ENCODE peak calls at places on chromosomes 5 and 9, in seven cellular contexts. Q, H, C, M, O, G and J are unnamed samples.

GRCh38 chr5:68251386-68251785 is 35.8 kb downstream of the PIK3R1 start:
- DNase-seq in Q (no peak), O (peak; percentile 31), C (no peak), M (no peak), G (no peak), H (no peak), J (peak; percentile 62)

GRCh38 chr5:57383093-57383861 is 99.3 kb downstream of the ACTBL2 start:
- DNase-seq in C (peak; percentile 85), Q (no peak), G (peak; percentile 92), O (peak; percentile 99), M (peak; percentile 47), H (no peak), J (no peak)

GRCh38 chr5:66967102-66967501 is 229.5 kb downstream of the CD180 start:
- DNase-seq in G (no peak), Q (no peak), O (peak; percentile 86), H (no peak), M (no peak), C (no peak), J (no peak)

GRCh38 chr9:109916316-109916715 is 136.3 kb downstream of the PALM2AKAP2 start:
- DNase-seq in Q (no peak), O (no peak), H (no peak), M (no peak), G (no peak), C (no peak), J (no peak)

GRCh38 chr5:180271205-180271604 is 20.7 kb downstream of the MAPK9 start:
- DNase-seq in H (no peak), C (no peak), G (no peak), Q (no peak), M (no peak), O (no peak), J (no peak)

GRCh38 chr9:2241461-2241874 is 226.3 kb downstream of the SMARCA2 start:
- DNase-seq in H (peak; percentile 63), M (peak; percentile 37), C (peak; percentile 78), Q (peak; percentile 79), G (no peak), O (peak; percentile 86), J (no peak)

GRCh38 chr5:54538156-54538555 is 20.6 kb downstream of the SNX18 start:
- DNase-seq in G (no peak), Q (no peak), M (no peak), C (no peak), H (no peak), O (no peak), J (no peak)

GRCh38 chr9:132243156-132244074 is 81.6 kb downstream of the NTNG2 start:
- DNase-seq in M (peak; percentile 55), G (no peak), O (peak; percentile 13), C (no peak), Q (no peak), H (no peak), J (no peak)

GRCh38 chr5:40356248-40356647 is 323.5 kb upstream of the PTGER4 start:
- DNase-seq in H (no peak), Q (no peak), G (no peak), O (no peak), C (no peak), M (no peak), J (no peak)

GRCh38 chr5:35138232-35138631 is 90.5 kb upstream of the AGXT2 start:
- DNase-seq in G (no peak), H (no peak), M (no peak), O (peak; percentile 57), C (no peak), Q (no peak), J (no peak)

GRCh38 chr5:139415869-139416268 is 12.0 kb upstream of the SPATA24 start:
- DNase-seq in G (no peak), M (no peak), H (no peak), C (no peak), Q (no peak), O (no peak), J (no peak)

GRCh38 chr5:119323630-119324000 is 32.2 kb upstream of the TNFAIP8 start:
- DNase-seq in G (no peak), M (no peak), O (peak; percentile 61), Q (no peak), C (peak; percentile 40), H (no peak), J (no peak)

GRCh38 chr5:96079075-96079474 is 117.4 kb upstream of the ELL2 start:
- DNase-seq in O (peak; percentile 97), C (peak; percentile 76), H (no peak), G (peak; percentile 83), Q (no peak), M (no peak), J (no peak)

GRCh38 chr9:115673599-115673998 is 480.0 kb upstream of the PAPPA start:
- DNase-seq in C (peak; percentile 39), G (no peak), M (no peak), Q (no peak), O (peak; percentile 75), H (no peak), J (no peak)

DNA sequence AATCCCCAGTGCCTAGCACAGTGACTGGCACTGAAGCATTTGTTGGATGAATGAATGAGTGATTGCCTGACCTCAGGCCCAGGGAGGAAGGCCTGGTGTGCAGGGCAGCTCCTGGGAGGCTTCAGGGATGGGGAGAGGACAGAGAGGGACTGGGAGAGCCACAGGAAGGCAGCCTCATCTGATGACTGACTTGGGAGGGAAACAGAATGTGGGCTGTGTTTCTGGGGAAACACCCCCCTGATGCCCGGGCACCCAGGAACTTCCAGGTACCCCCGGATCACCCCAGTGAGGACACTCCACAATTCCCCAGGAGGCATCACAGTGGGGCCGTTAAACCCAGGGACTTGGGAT is 133.6 kb downstream of the C9orf50 start:
- DNase-seq in Q (no peak), G (no peak), M (no peak), C (peak; percentile 59), O (no peak), H (peak; percentile 35), J (no peak)
- TF ChIP-seq CTCF in Q (no peak), G (no peak), M (no peak), C (no peak), O (no peak), H (no peak), J (no peak)

DNA sequence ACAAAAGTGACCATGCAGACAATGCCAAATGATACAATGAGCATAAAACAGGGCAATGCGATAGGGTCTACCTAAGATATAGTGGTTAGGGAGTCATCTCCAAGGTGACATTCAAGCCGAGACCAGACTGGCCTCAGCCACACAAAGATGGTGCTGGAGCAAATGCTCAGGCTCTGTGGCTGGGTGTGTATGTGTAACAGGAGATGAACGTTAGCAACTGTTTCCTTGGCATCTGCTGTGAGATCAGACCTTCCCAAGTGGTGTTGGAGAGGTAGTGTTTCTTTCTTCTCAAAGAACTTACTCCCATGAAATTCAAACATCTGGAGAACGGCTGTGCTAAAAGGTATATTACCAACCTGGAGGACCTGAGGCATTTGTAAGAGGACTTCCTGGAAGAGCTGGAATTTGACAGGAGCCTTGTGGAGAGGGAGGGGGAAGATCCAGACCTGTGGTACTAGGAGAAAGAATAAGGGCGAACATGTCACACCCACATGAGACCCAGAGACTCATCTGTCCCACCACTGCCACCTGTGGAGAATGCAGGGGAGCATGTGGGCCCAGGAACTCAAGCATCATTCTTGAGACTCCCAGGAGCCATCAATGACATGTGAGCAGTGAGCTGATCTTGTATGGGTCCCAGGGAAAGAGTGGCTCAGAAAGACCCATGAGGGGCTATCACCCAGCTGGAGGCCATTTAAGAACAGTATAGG is 21.4 kb upstream of the ANXA6 start:
- DNase-seq in O (no peak), Q (no peak), G (no peak), H (no peak), M (no peak), C (no peak), J (no peak)
- TF ChIP-seq POLR2A in O (no peak), Q (no peak), G (no peak), H (no peak), M (no peak), C (no peak), J (no peak)

GRCh38 chr5:60959156-60959555 is 14.2 kb downstream of the NDUFAF2 start:
- DNase-seq in M (no peak), G (peak; percentile 21), H (no peak), C (peak; percentile 21), Q (no peak), O (peak; percentile 40), J (no peak)
- TF ChIP-seq CTCF in M (peak; percentile 49), G (peak; percentile 24), H (no peak), C (peak; percentile 41), Q (peak; percentile 32), O (peak; percentile 50), J (no peak)

GRCh38 chr5:147388171-147388977 is 121.5 kb downstream of the DPYSL3 start:
- DNase-seq in G (no peak), H (no peak), Q (no peak), O (no peak), M (no peak), C (no peak), J (no peak)
- TF ChIP-seq POLR2A in G (no peak), H (no peak), Q (no peak), O (no peak), M (no peak), C (no peak), J (no peak)

GRCh38 chr5:114360816-114361723 is 800 bp upstream of the KCNN2 start:
- DNase-seq in O (peak; percentile 35), G (no peak), H (peak; percentile 26), Q (peak; percentile 74), C (peak; percentile 2), M (peak; percentile 70), J (peak; percentile 85)

GRCh38 chr5:114360362-114360761 is 1.5 kb upstream of the KCNN2 start:
- DNase-seq in M (no peak), C (no peak), Q (no peak), H (no peak), O (no peak), G (no peak), J (no peak)

GRCh38 chr5:114361724-114362196 is at the start of gene KCNN2:
- DNase-seq in H (peak; percentile 73), Q (peak; percentile 85), M (peak; percentile 95), C (peak; percentile 70), G (no peak), O (peak; percentile 92), J (peak; percentile 86)

GRCh38 chr5:114355086-114355830 is 6.6 kb upstream of the KCNN2 start:
- DNase-seq in H (no peak), G (no peak), C (no peak), Q (no peak), O (no peak), M (no peak), J (no peak)

DNA sequence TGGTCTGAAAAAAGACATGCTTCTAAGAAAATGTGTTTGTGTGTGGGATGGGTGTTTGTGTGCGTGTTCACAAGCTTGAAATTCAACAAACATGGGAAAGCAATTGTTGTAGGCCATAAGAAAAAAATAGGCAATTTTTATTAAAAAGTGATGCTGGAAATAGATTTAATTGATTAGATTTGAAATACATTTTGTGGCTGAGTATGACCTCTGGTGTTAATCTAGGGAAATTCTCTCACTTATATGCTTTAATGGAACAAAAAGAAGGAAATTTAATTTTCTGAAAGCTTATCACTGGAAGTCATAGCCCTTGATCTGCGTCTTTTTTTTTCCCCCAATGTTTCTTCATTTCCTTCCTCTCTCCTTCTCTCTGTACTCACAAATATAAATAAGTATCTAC is 3.5 kb upstream of the KCNN2 start:
- DNase-seq in G (no peak), Q (no peak), H (no peak), O (peak; percentile 24), M (no peak), C (no peak), J (no peak)
- TF ChIP-seq CTCF in G (no peak), Q (no peak), H (no peak), O (peak; percentile 55), M (no peak), C (no peak), J (no peak)